ENCODE peak calls at places on chromosomes 16 and 17, in six cellular contexts. F is OCI-LY7, P is AG04450, H is PC-3, N is retinal pigment epithelial cell, Y is HFF-Myc. I is an unnamed sample.

GRCh38 chr17:5500804-5501391 is 14.5 kb downstream of the MIS12 start:
- DNase-seq in F (peak), Y (no peak), N (peak), P (peak), H (peak), I (peak)

GRCh38 chr17:17818088-17818526 is 18.7 kb downstream of the SREBF1 start:
- DNase-seq in P (no peak), F (peak), N (no peak), H (peak), Y (no peak), I (peak)

GRCh38 chr17:60901806-60902205 is 224.2 kb downstream of the BCAS3 start:
- DNase-seq in H (peak), P (peak), N (peak), Y (no peak), F (no peak), I (peak)

GRCh38 chr16:87836844-87837581 is 32.3 kb downstream of the SLC7A5 start:
- DNase-seq in P (no peak), F (no peak), Y (no peak), H (no peak), N (no peak), I (peak)

GRCh38 chr17:64920026-64920418 is 744 bp upstream of the LRRC37A3 start:
- DNase-seq in Y (no peak), H (peak), N (no peak), P (no peak), F (no peak), I (no peak)

GRCh38 chr17:33381201-33381600 is 88.1 kb upstream of the ASIC2 start:
- DNase-seq in H (no peak), Y (no peak), F (no peak), P (no peak), N (no peak), I (no peak)

GRCh38 chr16:71537643-71538042 is 11.4 kb downstream of the CHST4 start:
- DNase-seq in F (peak), Y (no peak), P (peak), H (peak), N (peak), I (peak)

GRCh38 chr17:73309727-73310555 is 1.9 kb downstream of the CDC42EP4 start:
- DNase-seq in F (no peak), Y (no peak), N (no peak), H (no peak), P (no peak), I (no peak)

GRCh38 chr16:81905277-81905676 is 106.0 kb downstream of the SDR42E1 start:
- DNase-seq in F (no peak), H (no peak), N (no peak), Y (no peak), P (no peak), I (no peak)

GRCh38 chr16:81910366-81910885 is 100.8 kb downstream of the SDR42E1 start:
- DNase-seq in P (no peak), Y (no peak), H (no peak), N (no peak), F (no peak), I (no peak)

GRCh38 chr16:81912395-81912794 is 98.9 kb downstream of the SDR42E1 start:
- DNase-seq in N (no peak), F (no peak), H (no peak), P (no peak), Y (no peak), I (no peak)

GRCh38 chr16:81907681-81908080 is 103.6 kb downstream of the SDR42E1 start:
- DNase-seq in P (no peak), N (no peak), Y (no peak), F (no peak), H (no peak), I (no peak)

DNA sequence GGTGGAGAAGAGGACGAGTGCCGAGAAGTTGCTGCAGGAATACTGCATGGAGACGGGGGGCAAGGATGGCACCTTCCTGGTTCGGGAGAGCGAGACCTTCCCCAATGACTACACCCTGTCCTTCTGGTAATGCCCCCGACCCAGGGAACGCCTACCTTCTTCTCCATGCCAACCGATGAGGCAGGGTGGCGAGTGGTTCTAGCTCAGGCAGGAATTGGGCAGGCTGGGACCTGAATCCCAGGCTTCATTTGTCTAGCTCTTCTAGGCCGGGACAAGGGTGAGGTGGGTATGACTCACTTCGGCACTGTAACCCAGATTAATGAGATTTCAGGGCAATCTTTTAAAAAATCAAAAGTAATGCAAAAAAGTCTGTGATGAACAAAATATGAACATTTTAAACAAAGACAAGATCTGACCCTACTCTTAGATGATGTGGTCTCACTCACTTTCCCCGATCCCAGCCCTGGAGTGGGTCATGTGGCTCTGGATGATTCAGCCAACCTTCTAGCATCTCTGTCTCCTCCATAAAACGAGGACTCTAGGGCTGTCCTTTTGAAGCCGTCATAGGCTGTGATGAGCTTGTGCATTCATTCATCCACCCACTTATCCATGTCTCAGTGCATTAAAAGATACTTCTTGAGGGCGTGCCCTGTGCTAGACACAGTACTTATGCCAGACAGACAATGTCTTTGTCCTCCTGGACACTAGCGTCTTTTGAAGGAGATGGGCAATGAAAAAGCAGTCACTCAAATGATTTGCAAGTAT is 102.6 kb downstream of the SDR42E1 start:
- DNase-seq in H (peak), F (no peak), N (no peak), Y (no peak), P (no peak), I (peak)
- TF ChIP-seq CTCF in H (no peak), F (no peak), N (no peak), Y (no peak), P (no peak), I (no peak)

DNA sequence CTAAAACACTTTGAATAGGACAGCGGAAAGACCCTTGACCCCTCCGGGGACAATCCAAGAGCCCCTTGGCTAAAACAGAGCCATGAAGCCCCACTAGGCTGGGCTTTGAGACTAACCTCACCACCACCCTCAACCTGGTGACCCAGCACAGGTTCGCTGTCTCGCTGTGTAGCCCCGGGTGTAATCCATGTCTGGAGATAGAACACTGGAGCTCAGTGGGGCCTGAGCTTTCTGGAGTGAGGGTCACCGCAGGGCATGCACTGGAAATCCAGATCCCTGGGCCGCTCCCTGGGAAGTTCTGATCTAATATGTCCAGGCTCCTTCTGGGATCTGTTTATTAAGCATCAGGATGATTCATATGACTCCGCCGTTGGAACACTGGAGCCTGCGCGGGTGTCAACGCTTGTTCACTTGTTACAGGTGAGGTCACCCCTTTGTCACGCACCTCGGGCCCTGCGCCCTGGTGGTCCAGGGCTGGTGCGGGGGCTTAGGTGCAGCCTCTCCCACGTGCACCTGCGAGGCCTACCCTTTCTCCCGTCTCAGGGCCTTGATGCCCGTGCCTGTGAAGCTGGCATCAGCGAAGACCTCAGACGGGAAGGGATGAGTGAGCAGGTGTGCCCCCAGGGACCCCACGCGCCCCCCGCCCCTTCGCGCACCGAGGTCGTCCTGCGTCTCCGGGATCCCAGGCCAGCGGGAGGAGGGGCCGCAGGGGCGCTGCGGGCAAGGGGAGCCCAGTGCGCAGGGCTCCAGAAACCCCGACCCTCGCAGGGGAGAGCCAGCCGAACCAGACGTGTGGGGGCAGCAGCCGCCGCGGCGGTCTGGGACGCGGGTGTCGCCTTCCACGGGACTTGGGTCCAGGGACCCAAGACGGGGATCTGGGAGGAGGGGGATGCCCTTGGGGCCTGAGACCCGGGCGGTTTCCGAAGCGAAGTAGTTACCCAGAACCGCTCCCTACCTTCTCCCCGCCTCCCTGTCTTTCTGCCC is 224.1 kb upstream of the FOXF1 start:
- DNase-seq in F (no peak), H (no peak), N (no peak), P (no peak), Y (no peak), I (peak)
- H3K4me3 ChIP-seq in F (no peak), H (no peak), N (no peak), P (no peak), Y (no peak), I (no peak)

GRCh38 chr16:30557397-30557949 is 701 bp downstream of the ZNF764 start:
- DNase-seq in P (no peak), Y (no peak), F (peak), N (no peak), H (no peak), I (no peak)
- TF ChIP-seq CTCF in P (no peak), Y (no peak), F (no peak), N (no peak), H (no peak), I (no peak)

DNA sequence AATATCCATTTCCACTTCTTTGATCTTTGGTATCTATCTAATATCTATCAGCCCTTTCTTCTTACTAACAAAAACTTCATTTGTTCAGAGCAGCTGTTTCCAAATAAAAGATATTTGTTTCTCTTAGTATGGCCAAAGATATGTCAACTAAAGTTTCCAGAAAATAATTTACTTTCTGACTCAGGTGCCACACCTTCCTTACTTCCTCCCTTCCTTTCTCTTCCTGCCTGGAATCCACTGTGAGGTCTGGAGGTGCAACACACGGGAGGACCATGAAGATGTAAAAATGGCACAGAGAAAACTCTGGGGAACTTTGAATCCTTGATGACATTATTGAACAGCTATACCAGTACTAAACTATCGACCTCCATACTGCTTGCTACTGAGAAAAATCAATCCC is 14.0 kb downstream of the MED13 start:
- DNase-seq in H (peak), N (no peak), P (no peak), F (no peak), Y (no peak), I (peak)
- H3K4me3 ChIP-seq in H (no peak), N (no peak), P (no peak), F (no peak), Y (no peak), I (no peak)